ENCODE peak calls at places on chromosomes 12 and 14, in ten cellular contexts. I, L, N, V, J, H, C, A, O and M are unnamed samples.

GRCh38 chr12:22624573-22624907 is 431 bp upstream of the ETNK1 start:
- DNase-seq in I (peak; percentile 25), L (no peak), N (no peak), V (no peak), J (no peak), H (no peak), C (no peak), A (peak; percentile 45), O (no peak), M (no peak)

GRCh38 chr14:51285102-51285501 is 45.1 kb downstream of the TMX1 start:
- DNase-seq in I (no peak), L (no peak), N (no peak), V (no peak), J (no peak), H (no peak), C (no peak), A (no peak), O (peak; percentile 6), M (no peak)

GRCh38 chr12:29634057-29634456 is 136.6 kb upstream of the OVCH1 start:
- DNase-seq in I (no peak), L (no peak), N (peak; percentile 59), V (no peak), J (no peak), H (no peak), C (no peak), A (no peak), O (no peak), M (no peak)

GRCh38 chr12:113422030-113422900 is at the start of gene SDSL:
- DNase-seq in I (peak; percentile 42), L (peak; percentile 54), N (peak; percentile 88), V (no peak), J (peak; percentile 76), H (peak; percentile 27), C (peak; percentile 51), A (no peak), O (peak; percentile 56), M (no peak)

GRCh38 chr12:118377891-118378470 is 1.6 kb downstream of the SUDS3 start:
- DNase-seq in I (peak; percentile 63), L (peak; percentile 54), N (peak; percentile 67), V (peak; percentile 68), J (peak; percentile 75), H (peak; percentile 65), C (peak; percentile 32), A (peak; percentile 52), O (peak; percentile 79), M (peak; percentile 62)

GRCh38 chr12:57101892-57102695 is 9.1 kb downstream of the STAT6 start:
- DNase-seq in I (no peak), L (no peak), N (no peak), V (no peak), J (no peak), H (no peak), C (no peak), A (no peak), O (no peak), M (no peak)

GRCh38 chr12:49279706-49280159 is 14.9 kb downstream of the TUBA1C start:
- DNase-seq in I (no peak), L (no peak), N (no peak), V (no peak), J (peak; percentile 46), H (no peak), C (no peak), A (no peak), O (no peak), M (no peak)

GRCh38 chr12:132043216-132043615 is 93.5 kb downstream of the EP400 start:
- DNase-seq in I (no peak), L (no peak), N (no peak), V (no peak), J (no peak), H (no peak), C (no peak), A (no peak), O (no peak), M (no peak)

GRCh38 chr14:58107947-58108552 is 44.0 kb downstream of the ARMH4 start:
- DNase-seq in I (peak; percentile 16), L (no peak), N (peak; percentile 83), V (peak; percentile 3), J (no peak), H (peak; percentile 34), C (peak; percentile 12), A (peak; percentile 41), O (peak; percentile 27), M (no peak)

GRCh38 chr14:72752034-72752412 is 141.9 kb downstream of the DPF3 start:
- DNase-seq in I (no peak), L (no peak), N (no peak), V (no peak), J (no peak), H (no peak), C (no peak), A (no peak), O (peak; percentile 24), M (no peak)

GRCh38 chr14:93132472-93133065 is 16.8 kb upstream of the ITPK1 start:
- DNase-seq in I (peak; percentile 22), L (no peak), N (peak; percentile 53), V (peak; percentile 3), J (no peak), H (no peak), C (peak; percentile 39), A (no peak), O (peak; percentile 34), M (no peak)

GRCh38 chr12:1796515-1797010 is 23.8 kb upstream of the LRTM2 start:
- DNase-seq in I (no peak), L (no peak), N (no peak), V (peak; percentile 46), J (no peak), H (peak; percentile 44), C (no peak), A (no peak), O (peak; percentile 44), M (no peak)

GRCh38 chr12:105357162-105357691 is 26.7 kb downstream of the C12orf75 start:
- DNase-seq in I (no peak), L (no peak), N (no peak), V (no peak), J (no peak), H (no peak), C (no peak), A (no peak), O (peak; percentile 32), M (no peak)

GRCh38 chr12:53624453-53624852 is 1.7 kb downstream of the ATF7 start:
- DNase-seq in I (no peak), L (no peak), N (peak; percentile 56), V (no peak), J (no peak), H (no peak), C (no peak), A (no peak), O (no peak), M (no peak)

GRCh38 chr12:124428136-124428791 is 133.4 kb downstream of the RFLNA start:
- DNase-seq in I (no peak), L (no peak), N (peak; percentile 56), V (no peak), J (no peak), H (peak; percentile 80), C (no peak), A (no peak), O (no peak), M (no peak)

GRCh38 chr12:46517579-46517962 is 145.0 kb upstream of the SLC38A2 start:
- DNase-seq in I (no peak), L (no peak), N (no peak), V (no peak), J (no peak), H (no peak), C (no peak), A (no peak), O (no peak), M (no peak)

GRCh38 chr14:73740921-73741326 is 26.7 kb upstream of the PNMA1 start:
- DNase-seq in I (no peak), L (no peak), N (peak; percentile 65), V (no peak), J (peak; percentile 88), H (peak; percentile 87), C (no peak), A (no peak), O (no peak), M (peak; percentile 77)